ENCODE peak calls at places on chromosomes 1 and 21, in ten cellular contexts. C, F, G, E, A, Q, M, K, H and N are unnamed samples.
A peak's percentile ranks its signal among the peaks of the same experiment; 100 is the strongest.

GRCh38 chr1:53725238-53725689 is 13.7 kb downstream of the GLIS1 start:
- DNase-seq in C (no peak), F (no peak), G (no peak), E (no peak), A (peak; percentile 83), Q (no peak), M (peak; percentile 72), K (peak; percentile 83), H (no peak), N (no peak)

GRCh38 chr21:20570824-20571232 is 427.4 kb upstream of the NCAM2 start:
- DNase-seq in C (no peak), F (no peak), G (no peak), E (no peak), A (no peak), Q (no peak), M (peak; percentile 57), K (peak; percentile 96), H (no peak), N (no peak)

GRCh38 chr1:116763787-116764465 is 9.7 kb downstream of the CD2 start:
- DNase-seq in C (no peak), F (peak; percentile 55), G (peak; percentile 65), E (peak; percentile 51), A (no peak), Q (no peak), M (peak; percentile 66), K (peak; percentile 61), H (no peak), N (peak; percentile 50)

GRCh38 chr1:4880621-4881020 is 226.2 kb downstream of the AJAP1 start:
- DNase-seq in C (no peak), F (no peak), G (no peak), E (no peak), A (no peak), Q (no peak), M (no peak), K (no peak), H (no peak), N (no peak)

GRCh38 chr1:93619507-93620168 is 62.0 kb downstream of the BCAR3 start:
- DNase-seq in C (no peak), F (no peak), G (no peak), E (no peak), A (no peak), Q (no peak), M (no peak), K (no peak), H (no peak), N (no peak)

GRCh38 chr1:230501242-230501641 is 75.1 kb upstream of the PGBD5 start:
- DNase-seq in C (no peak), F (no peak), G (no peak), E (no peak), A (no peak), Q (no peak), M (no peak), K (no peak), H (no peak), N (no peak)

GRCh38 chr1:237492359-237492758 is 398.4 kb downstream of the ZP4 start:
- DNase-seq in C (no peak), F (no peak), G (no peak), E (no peak), A (no peak), Q (no peak), M (no peak), K (peak; percentile 45), H (no peak), N (peak; percentile 2)

GRCh38 chr1:19203440-19203839 is 6.6 kb downstream of the UBR4 start:
- DNase-seq in C (no peak), F (no peak), G (no peak), E (peak; percentile 57), A (peak; percentile 90), Q (no peak), M (no peak), K (no peak), H (no peak), N (peak; percentile 37)

GRCh38 chr1:171126504-171126903 is 35.8 kb downstream of the FMO3 start:
- DNase-seq in C (no peak), F (no peak), G (no peak), E (no peak), A (no peak), Q (no peak), M (no peak), K (no peak), H (peak; percentile 26), N (no peak)
- H3K27ac ChIP-seq in C (peak overlapping the region; percentile 5), F (no peak overlapping the region), G (no peak overlapping the region), E (no peak overlapping the region), A (no peak overlapping the region), Q (no peak overlapping the region), M (no peak overlapping the region), K (no peak overlapping the region), H (peak overlapping the region; percentile 9), N (no peak overlapping the region)

GRCh38 chr1:228033376-228033775 is 26.6 kb downstream of the WNT3A start:
- DNase-seq in C (no peak), F (no peak), G (no peak), E (no peak), A (no peak), Q (no peak), M (no peak), K (no peak), H (no peak), N (no peak)
- H3K4me3 ChIP-seq in C (no peak overlapping the region), F (no peak overlapping the region), G (no peak overlapping the region), E (no peak overlapping the region), A (no peak overlapping the region), Q (no peak overlapping the region), M (no peak overlapping the region), K (no peak overlapping the region), H (no peak overlapping the region), N (no peak overlapping the region)

DNA sequence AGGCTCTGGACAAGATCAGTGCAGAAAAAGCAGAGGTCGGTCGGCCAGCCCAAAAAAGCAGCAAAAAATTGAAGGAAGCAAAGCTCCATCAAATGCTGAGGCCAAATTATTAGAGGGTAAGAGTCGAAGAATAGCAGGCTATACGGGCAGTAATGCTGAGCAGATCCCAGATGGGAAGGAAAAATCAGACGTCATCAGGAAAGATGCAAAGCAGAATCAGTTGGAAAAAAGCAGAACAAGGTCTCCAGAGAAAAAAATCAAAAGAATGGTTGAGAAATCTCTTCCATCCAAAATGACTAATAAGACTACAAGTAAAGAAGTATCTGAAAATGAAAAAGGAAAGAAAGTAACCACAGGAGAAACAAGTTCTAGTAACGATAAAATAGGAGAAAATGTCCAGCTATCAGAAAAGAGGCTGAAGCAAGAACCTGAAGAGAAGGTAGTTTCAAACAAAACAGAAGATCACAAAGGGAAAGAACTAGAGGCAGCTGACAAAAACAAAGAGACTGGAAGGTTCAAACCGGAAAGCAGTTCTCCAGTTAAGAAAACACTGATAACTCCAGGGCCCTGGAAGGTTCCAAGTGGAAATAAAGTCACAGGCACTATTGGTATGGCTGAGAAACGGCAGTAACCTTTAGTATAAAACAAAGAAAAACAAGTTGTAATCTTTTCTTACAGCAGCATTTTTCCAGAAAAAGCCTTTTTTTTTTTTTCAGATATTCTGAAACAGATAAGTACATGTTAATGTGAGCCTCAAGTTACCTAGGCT is 75.7 kb downstream of the PHTF1 start:
- DNase-seq in C (no peak), F (no peak), G (no peak), E (no peak), A (no peak), Q (no peak), M (no peak), K (no peak), H (no peak), N (no peak)
- H3K27ac ChIP-seq in C (peak overlapping the region; percentile 51), F (no peak overlapping the region), G (no peak overlapping the region), E (no peak overlapping the region), A (peak overlapping the region; percentile 43), Q (no peak overlapping the region), M (no peak overlapping the region), K (no peak overlapping the region), H (peak overlapping the region; percentile 71), N (no peak overlapping the region)

DNA sequence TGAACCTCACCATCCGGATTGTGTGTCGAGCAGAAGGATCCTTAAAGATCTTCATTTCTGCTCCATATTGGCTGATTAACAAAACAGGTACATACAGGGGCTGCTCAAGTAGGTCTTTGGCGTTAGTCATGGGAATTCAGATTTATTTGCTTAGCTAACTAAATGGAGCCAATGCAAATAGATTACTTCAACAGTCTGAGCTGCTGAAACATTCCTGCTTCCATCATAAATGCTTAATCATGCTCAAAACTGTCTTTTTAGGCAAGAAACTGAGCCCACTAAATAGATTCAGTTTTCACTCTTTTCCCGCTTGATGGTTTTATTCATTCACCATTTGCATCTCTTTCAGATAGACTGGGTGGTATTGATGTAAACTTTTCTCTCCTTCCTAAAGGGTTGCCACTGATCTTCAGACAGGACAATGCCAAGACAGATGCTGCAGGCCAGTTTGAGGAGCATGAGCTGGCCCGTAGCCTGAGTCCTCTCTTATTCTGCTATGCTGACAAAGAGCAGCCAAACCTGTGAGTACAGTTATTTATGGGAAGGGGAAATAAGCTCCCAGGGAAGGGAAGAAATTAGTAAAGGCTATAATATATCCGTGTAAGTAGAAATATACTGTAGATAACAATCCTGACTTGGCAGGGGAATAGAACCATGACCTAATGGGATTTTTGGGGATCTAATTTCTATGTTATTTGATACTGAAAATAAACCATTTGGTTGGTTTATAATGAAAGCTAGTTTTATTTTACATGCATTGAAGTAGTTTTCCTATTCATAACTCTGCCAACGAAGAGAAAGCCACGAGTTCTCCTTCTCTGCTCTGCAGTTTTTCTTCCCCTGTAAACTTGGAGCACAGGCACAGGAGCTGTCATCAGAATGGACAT is 126.4 kb downstream of the VPS13D start:
- DNase-seq in C (no peak), F (no peak), G (no peak), E (no peak), A (peak; percentile 94), Q (no peak), M (no peak), K (no peak), H (no peak), N (no peak)
- H3K4me3 ChIP-seq in C (no peak overlapping the region), F (no peak overlapping the region), G (no peak overlapping the region), E (no peak overlapping the region), A (no peak overlapping the region), Q (no peak overlapping the region), M (no peak overlapping the region), K (no peak overlapping the region), H (no peak overlapping the region), N (no peak overlapping the region)